ENCODE peak calls at places on chromosomes 5 and 9, in seven cellular contexts. R, G, V, F, M, X and C are unnamed samples.

GRCh38 chr9:88781500-88782391 is 209.5 kb upstream of the S1PR3 start:
- DNase-seq in R (peak), G (no peak), V (no peak), F (peak), M (no peak), X (peak), C (no peak)

GRCh38 chr5:22850981-22851380 is 2.2 kb downstream of the CDH12 start:
- DNase-seq in R (no peak), G (no peak), V (no peak), F (no peak), M (no peak), X (no peak), C (no peak)

GRCh38 chr5:57887851-57888621 is 405.4 kb upstream of the ACTBL2 start:
- DNase-seq in R (peak), G (no peak), V (no peak), F (peak), M (no peak), X (peak), C (no peak)

GRCh38 chr9:127065592-127065991 is 56.8 kb downstream of the ANGPTL2 start:
- DNase-seq in R (no peak), G (no peak), V (no peak), F (no peak), M (no peak), X (no peak), C (no peak)

GRCh38 chr9:88092699-88093359 is 45.4 kb downstream of the SPATA31C2 start:
- DNase-seq in R (no peak), G (no peak), V (no peak), F (no peak), M (no peak), X (no peak), C (no peak)

GRCh38 chr9:18544456-18544855 is 70.5 kb downstream of the ADAMTSL1 start:
- DNase-seq in R (no peak), G (no peak), V (no peak), F (no peak), M (no peak), X (no peak), C (no peak)

GRCh38 chr9:13450723-13451122 is 171.2 kb upstream of the MPDZ start:
- DNase-seq in R (no peak), G (no peak), V (no peak), F (no peak), M (peak), X (no peak), C (peak)

GRCh38 chr9:129938291-129938979 is 103.2 kb downstream of the USP20 start:
- DNase-seq in R (no peak), G (no peak), V (no peak), F (no peak), M (no peak), X (no peak), C (no peak)

GRCh38 chr9:134553061-134553891 is 88.3 kb upstream of the COL5A1 start:
- DNase-seq in R (no peak), G (no peak), V (no peak), F (no peak), M (no peak), X (no peak), C (no peak)

GRCh38 chr5:93607367-93608258 is 24.6 kb downstream of the NR2F1 start:
- DNase-seq in R (peak), G (peak), V (no peak), F (peak), M (no peak), X (no peak), C (no peak)

GRCh38 chr5:109786177-109786576 is 96.5 kb downstream of the MAN2A1 start:
- DNase-seq in R (no peak), G (no peak), V (no peak), F (no peak), M (no peak), X (no peak), C (no peak)

GRCh38 chr9:135586601-135587109 is 25.1 kb downstream of the PAEP start:
- DNase-seq in R (no peak), G (no peak), V (no peak), F (no peak), M (no peak), X (no peak), C (no peak)

GRCh38 chr5:116476903-116477537 is 97.6 kb downstream of the SEMA6A start:
- DNase-seq in R (no peak), G (no peak), V (no peak), F (no peak), M (no peak), X (no peak), C (no peak)

GRCh38 chr5:102651466-102651865 is 103.6 kb upstream of the PAM start:
- DNase-seq in R (no peak), G (no peak), V (no peak), F (no peak), M (no peak), X (no peak), C (no peak)

GRCh38 chr9:113872485-113873143 is 3.5 kb upstream of the ZNF618 start:
- DNase-seq in R (no peak), G (no peak), V (no peak), F (no peak), M (no peak), X (no peak), C (no peak)

GRCh38 chr5:11564716-11565115 is 339.5 kb downstream of the CTNND2 start:
- DNase-seq in R (no peak), G (no peak), V (no peak), F (no peak), M (no peak), X (no peak), C (no peak)

GRCh38 chr9:135888766-135889394 is 18.5 kb downstream of the CAMSAP1 start:
- DNase-seq in R (no peak), G (no peak), V (no peak), F (no peak), M (no peak), X (no peak), C (no peak)

GRCh38 chr9:29966247-29966646 is 2393.0 kb upstream of the C9orf72 start:
- DNase-seq in R (no peak), G (no peak), V (no peak), F (no peak), M (no peak), X (no peak), C (no peak)

GRCh38 chr9:92328225-92328624 is 2.5 kb downstream of the CENPP start:
- DNase-seq in R (peak), G (no peak), V (no peak), F (peak), M (no peak), X (peak), C (no peak)

GRCh38 chr9:131815971-131816873 is 76.3 kb upstream of the RAPGEF1 start:
- DNase-seq in R (no peak), G (no peak), V (no peak), F (no peak), M (no peak), X (no peak), C (no peak)
- TF ChIP-seq TAF1 in R (no peak), G (no peak), V (no peak), F (no peak), M (no peak), X (no peak), C (no peak)

DNA sequence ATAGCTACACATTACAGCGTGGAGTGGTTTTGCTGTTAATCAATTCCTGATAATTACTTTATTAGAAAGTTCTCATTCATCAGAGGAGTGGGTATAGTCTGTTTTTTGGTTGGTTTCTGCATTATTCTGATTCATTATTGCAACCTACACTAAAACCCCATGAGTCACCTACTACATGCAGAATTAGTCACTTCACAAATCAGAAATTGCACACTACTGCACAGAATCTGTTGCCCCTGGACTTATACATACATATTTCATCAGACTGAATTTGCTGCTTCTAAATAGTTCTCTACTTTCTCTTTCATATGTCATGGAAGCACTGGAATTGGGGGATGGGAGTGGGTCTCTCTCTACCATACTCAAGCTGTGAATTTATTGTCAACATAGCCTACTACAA is 585.2 kb downstream of the DNAH5 start:
- DNase-seq in R (no peak), G (no peak), V (no peak), F (no peak), M (no peak), X (no peak), C (no peak)
- TF ChIP-seq TAF1 in R (no peak), G (no peak), V (no peak), F (no peak), M (no peak), X (no peak), C (no peak)

DNA sequence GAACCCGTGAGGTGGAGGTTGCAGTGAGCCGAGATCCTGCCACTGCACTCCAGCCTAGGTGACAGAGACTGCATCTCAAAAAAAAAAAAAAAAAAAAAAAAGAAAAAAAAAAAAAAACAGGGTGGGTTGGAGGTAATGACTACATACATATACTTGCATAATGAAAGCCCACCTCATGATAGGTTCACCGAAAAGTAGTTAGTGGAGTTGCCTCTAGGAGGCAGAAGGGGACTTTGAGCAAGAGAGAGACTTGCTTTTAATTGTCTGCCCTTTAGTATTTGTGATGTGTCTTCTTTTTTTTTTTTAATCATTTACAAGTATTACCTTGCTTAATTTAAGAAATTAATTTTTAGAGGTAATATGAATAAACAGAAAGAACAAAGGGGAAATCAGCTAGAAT is 99.8 kb downstream of the PPARGC1B start:
- DNase-seq in R (no peak), G (no peak), V (no peak), F (peak), M (no peak), X (no peak), C (no peak)
- TF ChIP-seq TAF1 in R (no peak), G (no peak), V (no peak), F (no peak), M (no peak), X (no peak), C (no peak)

DNA sequence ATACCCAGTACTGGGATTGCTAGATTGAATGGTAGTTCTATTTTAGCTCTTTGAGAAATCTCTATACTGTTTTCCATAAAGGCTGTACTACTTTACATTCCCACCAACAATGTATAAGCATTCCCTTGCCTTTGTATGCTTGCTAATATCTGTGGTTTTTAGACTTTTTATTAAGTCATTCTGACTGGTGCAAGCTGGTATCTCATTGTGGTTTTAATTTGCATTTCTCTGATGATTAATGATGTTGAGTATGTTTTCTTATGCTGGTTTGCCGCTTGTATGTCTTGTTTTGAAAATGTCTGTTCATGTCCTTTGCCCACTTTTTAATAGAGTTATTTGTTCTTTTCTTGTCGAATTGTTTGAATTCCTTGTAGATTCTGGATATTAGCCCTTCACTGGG is 512.7 kb upstream of the PAPPA start:
- DNase-seq in R (no peak), G (no peak), V (no peak), F (no peak), M (no peak), X (no peak), C (no peak)
- TF ChIP-seq TAF1 in R (no peak), G (no peak), V (no peak), F (no peak), M (no peak), X (no peak), C (no peak)